ENCODE peak calls at places on chromosome 17, in six cellular contexts. One of them, this sample, is unnamed.

GRCh38 chr17:81000631-81001357 is 9.2 kb downstream of the CHMP6 start:
- DNase-seq in endodermal cell: peak
- DNase-seq in PC-3: no peak
- DNase-seq in PC-9: no peak
- DNase-seq in heart left ventricle: no peak
- DNase-seq in spleen: peak
- DNase-seq in this sample: no peak

GRCh38 chr17:9431620-9432019 is 144.0 kb downstream of the STX8 start:
- DNase-seq in endodermal cell: no peak
- DNase-seq in PC-3: no peak
- DNase-seq in PC-9: no peak
- DNase-seq in heart left ventricle: no peak
- DNase-seq in spleen: no peak
- DNase-seq in this sample: no peak

GRCh38 chr17:17698869-17699351 is 17.7 kb downstream of the RAI1 start:
- DNase-seq in endodermal cell: peak
- DNase-seq in PC-3: no peak
- DNase-seq in PC-9: no peak
- DNase-seq in heart left ventricle: no peak
- DNase-seq in spleen: no peak
- DNase-seq in this sample: no peak

GRCh38 chr17:410674-411401 is 58.2 kb upstream of the RPH3AL start:
- DNase-seq in endodermal cell: no peak
- DNase-seq in PC-3: no peak
- DNase-seq in PC-9: peak
- DNase-seq in heart left ventricle: no peak
- DNase-seq in spleen: peak
- DNase-seq in this sample: no peak

GRCh38 chr17:60231234-60231633 is 81.5 kb downstream of the CA4 start:
- DNase-seq in endodermal cell: peak
- DNase-seq in PC-3: peak
- DNase-seq in PC-9: no peak
- DNase-seq in heart left ventricle: no peak
- DNase-seq in spleen: no peak
- DNase-seq in this sample: no peak

GRCh38 chr17:33674685-33675084 is 381.6 kb upstream of the ASIC2 start:
- DNase-seq in endodermal cell: peak
- DNase-seq in PC-3: peak
- DNase-seq in PC-9: peak
- DNase-seq in heart left ventricle: peak
- DNase-seq in spleen: no peak
- DNase-seq in this sample: peak

GRCh38 chr17:51372345-51373004 is 112.1 kb downstream of the UTP18 start:
- DNase-seq in endodermal cell: peak
- DNase-seq in PC-3: peak
- DNase-seq in PC-9: peak
- DNase-seq in heart left ventricle: peak
- DNase-seq in spleen: no peak
- DNase-seq in this sample: no peak

GRCh38 chr17:57455063-57455914 is 199.0 kb downstream of the MSI2 start:
- DNase-seq in endodermal cell: no peak
- DNase-seq in PC-3: no peak
- DNase-seq in PC-9: no peak
- DNase-seq in heart left ventricle: no peak
- DNase-seq in spleen: no peak
- DNase-seq in this sample: no peak

GRCh38 chr17:40329981-40330794 is 21.2 kb downstream of the RARA start:
- DNase-seq in endodermal cell: no peak
- DNase-seq in PC-3: no peak
- DNase-seq in PC-9: no peak
- DNase-seq in heart left ventricle: peak
- DNase-seq in spleen: peak
- DNase-seq in this sample: peak

GRCh38 chr17:83100220-83100852 is 20.9 kb downstream of the METRNL start:
- DNase-seq in endodermal cell: no peak
- DNase-seq in PC-3: no peak
- DNase-seq in PC-9: peak
- DNase-seq in heart left ventricle: no peak
- DNase-seq in spleen: no peak
- DNase-seq in this sample: no peak

GRCh38 chr17:17398188-17398927 is 78.4 kb upstream of the MED9 start:
- DNase-seq in endodermal cell: no peak
- DNase-seq in PC-3: no peak
- DNase-seq in PC-9: no peak
- DNase-seq in heart left ventricle: no peak
- DNase-seq in spleen: no peak
- DNase-seq in this sample: no peak

GRCh38 chr17:50864747-50865059 is 1.5 kb downstream of the TOB1 start:
- DNase-seq in endodermal cell: no peak
- DNase-seq in PC-3: no peak
- DNase-seq in PC-9: no peak
- DNase-seq in heart left ventricle: no peak
- DNase-seq in spleen: no peak
- DNase-seq in this sample: no peak

GRCh38 chr17:35448214-35448898 is at the start of gene SLFN13:
- DNase-seq in endodermal cell: peak
- DNase-seq in PC-3: peak
- DNase-seq in PC-9: peak
- DNase-seq in heart left ventricle: peak
- DNase-seq in spleen: peak
- DNase-seq in this sample: peak

GRCh38 chr17:58352843-58353719 is 1.1 kb upstream of the SUPT4H1 start:
- DNase-seq in endodermal cell: peak
- DNase-seq in PC-3: peak
- DNase-seq in PC-9: peak
- DNase-seq in heart left ventricle: peak
- DNase-seq in spleen: peak
- DNase-seq in this sample: peak

GRCh38 chr17:28960256-28961106 is 9.2 kb upstream of the PHF12 start:
- DNase-seq in endodermal cell: peak
- DNase-seq in PC-3: no peak
- DNase-seq in PC-9: no peak
- DNase-seq in heart left ventricle: no peak
- DNase-seq in spleen: peak
- DNase-seq in this sample: peak

GRCh38 chr17:4204676-4205075 is 59.1 kb downstream of the ANKFY1 start:
- DNase-seq in endodermal cell: no peak
- DNase-seq in PC-3: no peak
- DNase-seq in PC-9: no peak
- DNase-seq in heart left ventricle: peak
- DNase-seq in spleen: no peak
- DNase-seq in this sample: no peak

GRCh38 chr17:67035131-67036083 is 8.9 kb upstream of the CACNG1 start:
- DNase-seq in endodermal cell: no peak
- DNase-seq in PC-3: no peak
- DNase-seq in PC-9: no peak
- DNase-seq in heart left ventricle: no peak
- DNase-seq in spleen: no peak
- DNase-seq in this sample: no peak

GRCh38 chr17:72033311-72033710 is 87.5 kb upstream of the SOX9 start:
- DNase-seq in endodermal cell: no peak
- DNase-seq in PC-3: no peak
- DNase-seq in PC-9: no peak
- DNase-seq in heart left ventricle: no peak
- DNase-seq in spleen: no peak
- DNase-seq in this sample: no peak

GRCh38 chr17:72025113-72025512 is 95.7 kb upstream of the SOX9 start:
- DNase-seq in endodermal cell: no peak
- DNase-seq in PC-3: no peak
- DNase-seq in PC-9: no peak
- DNase-seq in heart left ventricle: no peak
- DNase-seq in spleen: no peak
- DNase-seq in this sample: no peak

GRCh38 chr17:72034000-72034399 is 86.8 kb upstream of the SOX9 start:
- DNase-seq in endodermal cell: no peak
- DNase-seq in PC-3: no peak
- DNase-seq in PC-9: no peak
- DNase-seq in heart left ventricle: no peak
- DNase-seq in spleen: no peak
- DNase-seq in this sample: no peak

GRCh38 chr17:72031219-72031906 is 89.5 kb upstream of the SOX9 start:
- DNase-seq in endodermal cell: no peak
- DNase-seq in PC-3: no peak
- DNase-seq in PC-9: no peak
- DNase-seq in heart left ventricle: no peak
- DNase-seq in spleen: no peak
- DNase-seq in this sample: no peak

DNA sequence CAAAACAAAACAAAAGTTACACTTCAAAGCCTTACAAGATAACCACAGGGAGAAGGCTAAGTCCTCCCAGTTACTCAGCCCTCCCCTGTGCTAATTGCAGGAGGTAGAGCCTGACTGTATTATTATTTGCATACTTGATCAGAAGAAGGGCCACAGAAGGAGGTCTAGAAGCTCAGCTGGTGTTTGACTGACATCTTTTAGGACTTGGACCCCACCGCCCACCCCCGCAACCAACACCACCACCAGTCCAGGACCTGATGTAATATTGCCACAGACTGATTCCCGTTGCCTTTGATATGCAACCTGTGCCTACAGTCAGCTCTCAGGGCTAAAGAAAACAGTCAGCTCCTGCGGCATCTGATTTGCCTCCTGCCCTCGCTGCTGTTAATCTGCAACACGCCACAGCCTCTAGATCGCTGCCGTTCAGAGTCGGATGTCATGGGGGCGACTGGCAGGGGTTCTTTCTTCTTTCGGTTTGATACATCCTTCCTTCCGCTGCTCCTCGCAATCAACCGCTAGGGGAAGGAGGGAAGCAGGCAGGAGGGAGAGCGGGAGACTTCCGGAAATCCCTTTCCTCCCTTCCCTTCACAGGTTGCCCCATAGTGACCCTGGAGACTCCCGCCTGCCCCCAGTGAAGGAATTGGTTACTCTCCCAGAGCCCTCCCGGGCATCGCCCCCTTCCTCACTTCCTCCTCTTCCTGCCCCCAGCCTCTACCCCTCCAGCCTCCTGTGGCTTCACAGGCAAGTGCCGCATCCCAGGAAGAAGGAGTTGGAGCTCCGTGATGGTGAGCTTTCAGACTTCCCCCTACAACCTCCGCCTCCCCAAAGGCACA is 90.5 kb upstream of the SOX9 start:
- DNase-seq in endodermal cell: peak
- DNase-seq in PC-3: peak
- DNase-seq in PC-9: peak
- DNase-seq in heart left ventricle: peak
- DNase-seq in spleen: no peak
- DNase-seq in this sample: no peak
- H3K27ac ChIP-seq in endodermal cell: peak
- H3K27ac ChIP-seq in PC-3: no peak
- H3K27ac ChIP-seq in PC-9: peak
- H3K27ac ChIP-seq in heart left ventricle: no peak
- H3K27ac ChIP-seq in spleen: no peak
- H3K27ac ChIP-seq in this sample: no peak

GRCh38 chr17:64017381-64017980 is 3.0 kb downstream of the ICAM2 start:
- DNase-seq in endodermal cell: no peak
- DNase-seq in PC-3: peak
- DNase-seq in PC-9: no peak
- DNase-seq in heart left ventricle: no peak
- DNase-seq in spleen: no peak
- DNase-seq in this sample: no peak

GRCh38 chr17:64019486-64020067 is 856 bp downstream of the ICAM2 start:
- DNase-seq in endodermal cell: peak
- DNase-seq in PC-3: no peak
- DNase-seq in PC-9: no peak
- DNase-seq in heart left ventricle: no peak
- DNase-seq in spleen: no peak
- DNase-seq in this sample: no peak

GRCh38 chr17:64016974-64017373 is 3.5 kb downstream of the ICAM2 start:
- DNase-seq in endodermal cell: no peak
- DNase-seq in PC-3: no peak
- DNase-seq in PC-9: no peak
- DNase-seq in heart left ventricle: no peak
- DNase-seq in spleen: no peak
- DNase-seq in this sample: no peak

GRCh38 chr17:64016248-64016784 is 4.1 kb downstream of the ICAM2 start:
- DNase-seq in endodermal cell: peak
- DNase-seq in PC-3: no peak
- DNase-seq in PC-9: no peak
- DNase-seq in heart left ventricle: no peak
- DNase-seq in spleen: no peak
- DNase-seq in this sample: no peak

GRCh38 chr17:64015447-64015846 is 5.0 kb downstream of the ICAM2 start:
- DNase-seq in endodermal cell: peak
- DNase-seq in PC-3: no peak
- DNase-seq in PC-9: no peak
- DNase-seq in heart left ventricle: no peak
- DNase-seq in spleen: no peak
- DNase-seq in this sample: no peak
- H3K4me3 ChIP-seq in endodermal cell: no peak
- H3K4me3 ChIP-seq in PC-3: no peak
- H3K4me3 ChIP-seq in PC-9: no peak
- H3K4me3 ChIP-seq in heart left ventricle: peak
- H3K4me3 ChIP-seq in spleen: peak
- H3K4me3 ChIP-seq in this sample: no peak

DNA sequence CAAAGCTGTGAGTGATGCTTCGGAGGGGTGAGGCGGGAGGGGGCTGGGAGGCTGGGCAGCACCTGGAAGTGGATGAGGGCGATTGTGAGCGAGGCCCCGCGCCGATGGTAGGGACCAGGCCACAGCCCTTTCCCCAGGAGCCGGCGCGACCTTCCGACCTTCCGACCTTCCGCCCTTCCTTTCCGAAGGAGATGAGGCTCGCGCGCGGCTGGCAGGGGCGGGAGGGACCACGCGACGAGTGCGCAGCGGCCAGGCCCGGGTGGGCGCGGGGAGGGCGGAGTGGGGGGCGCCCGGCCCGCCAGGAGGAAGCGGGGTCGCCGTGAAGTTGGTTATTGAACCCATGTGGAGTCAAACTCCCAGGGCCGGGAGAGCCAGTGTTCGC is 56.5 kb downstream of the RAP1GAP2 start:
- DNase-seq in endodermal cell: peak
- DNase-seq in PC-3: no peak
- DNase-seq in PC-9: no peak
- DNase-seq in heart left ventricle: peak
- DNase-seq in spleen: peak
- DNase-seq in this sample: no peak
- H3K27ac ChIP-seq in endodermal cell: no peak
- H3K27ac ChIP-seq in PC-3: no peak
- H3K27ac ChIP-seq in PC-9: no peak
- H3K27ac ChIP-seq in heart left ventricle: peak
- H3K27ac ChIP-seq in spleen: no peak
- H3K27ac ChIP-seq in this sample: no peak

GRCh38 chr17:63701477-63702222 is 1.7 kb upstream of the LIMD2 start:
- DNase-seq in endodermal cell: peak
- DNase-seq in PC-3: no peak
- DNase-seq in PC-9: no peak
- DNase-seq in heart left ventricle: no peak
- DNase-seq in spleen: peak
- DNase-seq in this sample: no peak
- H3K4me3 ChIP-seq in endodermal cell: peak
- H3K4me3 ChIP-seq in PC-3: no peak
- H3K4me3 ChIP-seq in PC-9: no peak
- H3K4me3 ChIP-seq in heart left ventricle: peak
- H3K4me3 ChIP-seq in spleen: peak
- H3K4me3 ChIP-seq in this sample: no peak

This sample was measured in ovary.